ENCODE peak calls at places on chromosomes 2 and 18, in ten cellular contexts. One of them, this sample, is unnamed.

GRCh38 chr2:7023542-7023941 is 106.3 kb downstream of the RNF144A start:
- DNase-seq in left ventricle myocardium inferior: no peak
- DNase-seq in tibial artery: no peak
- DNase-seq in CD8-positive, alpha-beta T cell: no peak
- DNase-seq in GM12865: no peak
- DNase-seq in kidney: no peak
- DNase-seq in brain microvascular endothelial cell: peak
- DNase-seq in astrocyte of the spinal cord: peak
- DNase-seq in A549: no peak
- DNase-seq in GM12878: no peak
- DNase-seq in this sample: no peak

GRCh38 chr2:199985625-199986207 is 30.3 kb downstream of the MAIP1 start:
- DNase-seq in brain microvascular endothelial cell: peak
- DNase-seq in A549: peak
- DNase-seq in CD8-positive, alpha-beta T cell: peak
- DNase-seq in GM12865: peak
- DNase-seq in kidney: no peak
- DNase-seq in astrocyte of the spinal cord: peak
- DNase-seq in tibial artery: no peak
- DNase-seq in left ventricle myocardium inferior: peak
- DNase-seq in GM12878: no peak
- DNase-seq in this sample: no peak

GRCh38 chr2:119857742-119858141 is 98.0 kb downstream of the PTPN4 start:
- DNase-seq in astrocyte of the spinal cord: no peak
- DNase-seq in brain microvascular endothelial cell: no peak
- DNase-seq in left ventricle myocardium inferior: no peak
- DNase-seq in A549: no peak
- DNase-seq in tibial artery: no peak
- DNase-seq in kidney: no peak
- DNase-seq in GM12865: no peak
- DNase-seq in CD8-positive, alpha-beta T cell: no peak
- DNase-seq in GM12878: no peak
- DNase-seq in this sample: no peak

GRCh38 chr18:60691061-60691460 is 318.5 kb upstream of the MC4R start:
- DNase-seq in A549: no peak
- DNase-seq in brain microvascular endothelial cell: no peak
- DNase-seq in CD8-positive, alpha-beta T cell: no peak
- DNase-seq in GM12878: no peak
- DNase-seq in tibial artery: no peak
- DNase-seq in left ventricle myocardium inferior: no peak
- DNase-seq in kidney: no peak
- DNase-seq in GM12865: no peak
- DNase-seq in astrocyte of the spinal cord: no peak
- DNase-seq in this sample: no peak

GRCh38 chr2:120442923-120443571 is 97.1 kb downstream of the INHBB start:
- DNase-seq in brain microvascular endothelial cell: no peak
- DNase-seq in astrocyte of the spinal cord: no peak
- DNase-seq in GM12865: no peak
- DNase-seq in A549: no peak
- DNase-seq in CD8-positive, alpha-beta T cell: no peak
- DNase-seq in tibial artery: peak
- DNase-seq in GM12878: no peak
- DNase-seq in left ventricle myocardium inferior: peak
- DNase-seq in kidney: peak
- DNase-seq in this sample: no peak

GRCh38 chr2:105243961-105244360 is 2.4 kb downstream of the GPR45 start:
- DNase-seq in brain microvascular endothelial cell: no peak
- DNase-seq in CD8-positive, alpha-beta T cell: no peak
- DNase-seq in kidney: no peak
- DNase-seq in GM12865: no peak
- DNase-seq in A549: no peak
- DNase-seq in astrocyte of the spinal cord: no peak
- DNase-seq in left ventricle myocardium inferior: no peak
- DNase-seq in tibial artery: no peak
- DNase-seq in GM12878: no peak
- DNase-seq in this sample: no peak

GRCh38 chr2:226199555-226199954 is 600.1 kb downstream of the IRS1 start:
- DNase-seq in left ventricle myocardium inferior: no peak
- DNase-seq in brain microvascular endothelial cell: no peak
- DNase-seq in GM12865: no peak
- DNase-seq in kidney: no peak
- DNase-seq in CD8-positive, alpha-beta T cell: no peak
- DNase-seq in GM12878: no peak
- DNase-seq in tibial artery: no peak
- DNase-seq in A549: no peak
- DNase-seq in astrocyte of the spinal cord: no peak
- DNase-seq in this sample: no peak

GRCh38 chr2:62627667-62628066 is 77.8 kb upstream of the EHBP1 start:
- DNase-seq in left ventricle myocardium inferior: no peak
- DNase-seq in astrocyte of the spinal cord: no peak
- DNase-seq in A549: no peak
- DNase-seq in CD8-positive, alpha-beta T cell: no peak
- DNase-seq in kidney: no peak
- DNase-seq in GM12878: no peak
- DNase-seq in tibial artery: no peak
- DNase-seq in brain microvascular endothelial cell: no peak
- DNase-seq in GM12865: no peak
- DNase-seq in this sample: no peak

GRCh38 chr2:437772-438393 is 150.0 kb upstream of the ALKAL2 start:
- DNase-seq in GM12865: peak
- DNase-seq in left ventricle myocardium inferior: no peak
- DNase-seq in A549: no peak
- DNase-seq in CD8-positive, alpha-beta T cell: peak
- DNase-seq in kidney: peak
- DNase-seq in astrocyte of the spinal cord: no peak
- DNase-seq in tibial artery: no peak
- DNase-seq in brain microvascular endothelial cell: no peak
- DNase-seq in GM12878: no peak
- DNase-seq in this sample: no peak

GRCh38 chr18:47908523-47909039 is 21.9 kb downstream of the SMAD2 start:
- DNase-seq in astrocyte of the spinal cord: no peak
- DNase-seq in GM12878: no peak
- DNase-seq in kidney: no peak
- DNase-seq in GM12865: no peak
- DNase-seq in CD8-positive, alpha-beta T cell: no peak
- DNase-seq in brain microvascular endothelial cell: no peak
- DNase-seq in left ventricle myocardium inferior: no peak
- DNase-seq in tibial artery: no peak
- DNase-seq in A549: no peak
- DNase-seq in this sample: no peak

GRCh38 chr2:196234672-196235071 is 63.3 kb upstream of the STK17B start:
- DNase-seq in astrocyte of the spinal cord: peak
- DNase-seq in left ventricle myocardium inferior: no peak
- DNase-seq in GM12878: peak
- DNase-seq in CD8-positive, alpha-beta T cell: peak
- DNase-seq in brain microvascular endothelial cell: peak
- DNase-seq in A549: no peak
- DNase-seq in tibial artery: no peak
- DNase-seq in GM12865: peak
- DNase-seq in kidney: no peak
- DNase-seq in this sample: peak

GRCh38 chr2:37590119-37590571 is 81.3 kb downstream of the CDC42EP3 start:
- DNase-seq in tibial artery: no peak
- DNase-seq in astrocyte of the spinal cord: peak
- DNase-seq in kidney: no peak
- DNase-seq in brain microvascular endothelial cell: peak
- DNase-seq in GM12878: no peak
- DNase-seq in CD8-positive, alpha-beta T cell: no peak
- DNase-seq in left ventricle myocardium inferior: no peak
- DNase-seq in GM12865: no peak
- DNase-seq in A549: no peak
- DNase-seq in this sample: no peak

GRCh38 chr2:148874868-148875341 is at the start of gene KIF5C:
- DNase-seq in GM12878: peak
- DNase-seq in astrocyte of the spinal cord: peak
- DNase-seq in tibial artery: peak
- DNase-seq in CD8-positive, alpha-beta T cell: peak
- DNase-seq in GM12865: peak
- DNase-seq in kidney: peak
- DNase-seq in brain microvascular endothelial cell: peak
- DNase-seq in left ventricle myocardium inferior: peak
- DNase-seq in A549: peak
- DNase-seq in this sample: peak

GRCh38 chr2:37583867-37584266 is 87.6 kb downstream of the CDC42EP3 start:
- DNase-seq in CD8-positive, alpha-beta T cell: no peak
- DNase-seq in brain microvascular endothelial cell: peak
- DNase-seq in kidney: no peak
- DNase-seq in GM12878: no peak
- DNase-seq in A549: no peak
- DNase-seq in tibial artery: no peak
- DNase-seq in GM12865: no peak
- DNase-seq in left ventricle myocardium inferior: no peak
- DNase-seq in astrocyte of the spinal cord: peak
- DNase-seq in this sample: no peak

GRCh38 chr2:232341739-232342126 is 36.8 kb upstream of the ALPP start:
- DNase-seq in tibial artery: peak
- DNase-seq in A549: no peak
- DNase-seq in brain microvascular endothelial cell: no peak
- DNase-seq in astrocyte of the spinal cord: no peak
- DNase-seq in GM12865: no peak
- DNase-seq in CD8-positive, alpha-beta T cell: no peak
- DNase-seq in left ventricle myocardium inferior: peak
- DNase-seq in GM12878: no peak
- DNase-seq in kidney: peak
- DNase-seq in this sample: no peak

GRCh38 chr2:210681481-210681880 is 125.1 kb downstream of the CPS1 start:
- DNase-seq in kidney: no peak
- DNase-seq in brain microvascular endothelial cell: no peak
- DNase-seq in GM12878: no peak
- DNase-seq in left ventricle myocardium inferior: no peak
- DNase-seq in tibial artery: no peak
- DNase-seq in CD8-positive, alpha-beta T cell: no peak
- DNase-seq in A549: no peak
- DNase-seq in astrocyte of the spinal cord: no peak
- DNase-seq in GM12865: no peak
- DNase-seq in this sample: no peak

GRCh38 chr2:238685713-238686112 is 162.2 kb upstream of the TWIST2 start:
- DNase-seq in GM12865: no peak
- DNase-seq in brain microvascular endothelial cell: no peak
- DNase-seq in tibial artery: no peak
- DNase-seq in kidney: no peak
- DNase-seq in GM12878: no peak
- DNase-seq in left ventricle myocardium inferior: no peak
- DNase-seq in A549: no peak
- DNase-seq in CD8-positive, alpha-beta T cell: no peak
- DNase-seq in astrocyte of the spinal cord: no peak
- DNase-seq in this sample: no peak
- TF ChIP-seq CTCF in GM12865: no peak
- TF ChIP-seq CTCF in brain microvascular endothelial cell: peak
- TF ChIP-seq CTCF in tibial artery: no peak
- TF ChIP-seq CTCF in kidney: no peak
- TF ChIP-seq CTCF in GM12878: no peak
- TF ChIP-seq CTCF in left ventricle myocardium inferior: no peak
- TF ChIP-seq CTCF in A549: no peak
- TF ChIP-seq CTCF in CD8-positive, alpha-beta T cell: no peak
- TF ChIP-seq CTCF in astrocyte of the spinal cord: no peak
- TF ChIP-seq CTCF in this sample: no peak

DNA sequence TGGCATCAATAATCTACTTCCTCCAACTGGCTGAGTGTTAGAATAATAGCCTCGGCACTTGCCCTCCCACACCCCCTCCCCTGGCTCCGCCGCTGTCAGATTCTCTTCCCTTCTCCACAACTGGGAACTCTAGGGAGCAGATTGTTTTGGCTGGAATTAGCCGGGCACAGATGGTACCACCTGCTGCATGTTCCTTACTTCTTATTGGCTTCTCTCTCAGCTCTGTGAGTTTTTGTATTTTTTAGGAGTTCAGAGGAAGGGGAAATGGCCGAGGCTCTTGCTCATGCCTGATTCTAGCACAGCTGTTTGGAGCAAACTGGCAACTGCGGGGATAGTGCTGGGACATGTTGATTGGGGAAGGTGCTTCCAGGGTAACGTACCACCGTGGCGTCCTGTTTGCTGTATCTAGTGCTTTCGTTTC is 140.0 kb downstream of the ZEB2 start:
- DNase-seq in GM12865: no peak
- DNase-seq in A549: no peak
- DNase-seq in brain microvascular endothelial cell: no peak
- DNase-seq in CD8-positive, alpha-beta T cell: no peak
- DNase-seq in kidney: peak
- DNase-seq in left ventricle myocardium inferior: peak
- DNase-seq in astrocyte of the spinal cord: no peak
- DNase-seq in tibial artery: no peak
- DNase-seq in GM12878: no peak
- DNase-seq in this sample: no peak
- H3K4me3 ChIP-seq in GM12865: no peak
- H3K4me3 ChIP-seq in A549: no peak
- H3K4me3 ChIP-seq in brain microvascular endothelial cell: no peak
- H3K4me3 ChIP-seq in CD8-positive, alpha-beta T cell: no peak
- H3K4me3 ChIP-seq in kidney: peak
- H3K4me3 ChIP-seq in left ventricle myocardium inferior: peak
- H3K4me3 ChIP-seq in astrocyte of the spinal cord: no peak
- H3K4me3 ChIP-seq in tibial artery: peak
- H3K4me3 ChIP-seq in GM12878: no peak
- H3K4me3 ChIP-seq in this sample: no peak

GRCh38 chr2:34012728-34013302 is 413.7 kb upstream of the FAM98A start:
- DNase-seq in A549: peak
- DNase-seq in brain microvascular endothelial cell: peak
- DNase-seq in CD8-positive, alpha-beta T cell: no peak
- DNase-seq in left ventricle myocardium inferior: peak
- DNase-seq in kidney: peak
- DNase-seq in GM12878: no peak
- DNase-seq in tibial artery: no peak
- DNase-seq in astrocyte of the spinal cord: peak
- DNase-seq in GM12865: peak
- DNase-seq in this sample: peak
- TF ChIP-seq CTCF in A549: peak
- TF ChIP-seq CTCF in brain microvascular endothelial cell: peak
- TF ChIP-seq CTCF in CD8-positive, alpha-beta T cell: no peak
- TF ChIP-seq CTCF in left ventricle myocardium inferior: peak
- TF ChIP-seq CTCF in kidney: peak
- TF ChIP-seq CTCF in GM12878: peak
- TF ChIP-seq CTCF in tibial artery: peak
- TF ChIP-seq CTCF in astrocyte of the spinal cord: peak
- TF ChIP-seq CTCF in GM12865: peak
- TF ChIP-seq CTCF in this sample: peak

GRCh38 chr2:216695401-216695821 is at the start of gene IGFBP5:
- DNase-seq in brain microvascular endothelial cell: peak
- DNase-seq in CD8-positive, alpha-beta T cell: no peak
- DNase-seq in kidney: peak
- DNase-seq in tibial artery: peak
- DNase-seq in A549: no peak
- DNase-seq in GM12865: no peak
- DNase-seq in GM12878: no peak
- DNase-seq in astrocyte of the spinal cord: peak
- DNase-seq in left ventricle myocardium inferior: peak
- DNase-seq in this sample: peak
- H3K4me3 ChIP-seq in brain microvascular endothelial cell: peak
- H3K4me3 ChIP-seq in CD8-positive, alpha-beta T cell: peak
- H3K4me3 ChIP-seq in kidney: peak
- H3K4me3 ChIP-seq in tibial artery: peak
- H3K4me3 ChIP-seq in A549: peak
- H3K4me3 ChIP-seq in GM12865: no peak
- H3K4me3 ChIP-seq in GM12878: no peak
- H3K4me3 ChIP-seq in astrocyte of the spinal cord: peak
- H3K4me3 ChIP-seq in left ventricle myocardium inferior: peak
- H3K4me3 ChIP-seq in this sample: peak